ENCODE peak calls at places on chromosomes 2 and 18, in eight cellular contexts. K, S, R, L, P, C, Q and B are unnamed samples. For H3K9me3, the result is how much of the 10 kb centered on the place peaks cover.

GRCh38 chr18:50786851-50787250 is 33.0 kb downstream of the MRO start:
- DNase-seq in S (no peak), L (no peak), K (no peak), Q (no peak), P (no peak), R (no peak), C (no peak), B (no peak)

GRCh38 chr2:186031229-186031628 is 292.6 kb downstream of the FSIP2 start:
- DNase-seq in Q (no peak), P (no peak), R (no peak), K (no peak), S (no peak), C (no peak), L (no peak), B (no peak)

GRCh38 chr2:178531161-178531560 is 50.9 kb downstream of the PLEKHA3 start:
- DNase-seq in K (no peak), Q (no peak), P (no peak), S (no peak), R (no peak), C (no peak), L (no peak), B (no peak)

GRCh38 chr2:181430406-181431199 is 26.6 kb upstream of the ITGA4 start:
- DNase-seq in K (peak), L (no peak), P (no peak), C (peak), R (no peak), Q (no peak), S (no peak), B (no peak)

GRCh38 chr2:55871637-55872036 is 51.9 kb downstream of the EFEMP1 start:
- DNase-seq in R (no peak), L (no peak), C (no peak), K (no peak), S (no peak), Q (no peak), P (no peak), B (no peak)

GRCh38 chr2:196482119-196483065 is 157.1 kb upstream of the CCDC150 start:
- DNase-seq in R (no peak), P (no peak), S (no peak), Q (no peak), K (peak), L (no peak), C (peak), B (no peak)

GRCh38 chr2:100639588-100640195 is 76.9 kb downstream of the PDCL3 start:
- DNase-seq in Q (no peak), S (no peak), C (no peak), R (no peak), P (no peak), K (no peak), L (no peak), B (no peak)

GRCh38 chr2:119760237-119760807 is 600 bp downstream of the PTPN4 start:
- DNase-seq in Q (peak), L (peak), K (peak), R (no peak), S (peak), C (no peak), P (no peak), B (no peak)

GRCh38 chr2:26363323-26363722 is 16.7 kb upstream of the ADGRF3 start:
- DNase-seq in R (no peak), Q (no peak), L (no peak), P (no peak), S (no peak), K (peak), C (peak), B (no peak)

DNA sequence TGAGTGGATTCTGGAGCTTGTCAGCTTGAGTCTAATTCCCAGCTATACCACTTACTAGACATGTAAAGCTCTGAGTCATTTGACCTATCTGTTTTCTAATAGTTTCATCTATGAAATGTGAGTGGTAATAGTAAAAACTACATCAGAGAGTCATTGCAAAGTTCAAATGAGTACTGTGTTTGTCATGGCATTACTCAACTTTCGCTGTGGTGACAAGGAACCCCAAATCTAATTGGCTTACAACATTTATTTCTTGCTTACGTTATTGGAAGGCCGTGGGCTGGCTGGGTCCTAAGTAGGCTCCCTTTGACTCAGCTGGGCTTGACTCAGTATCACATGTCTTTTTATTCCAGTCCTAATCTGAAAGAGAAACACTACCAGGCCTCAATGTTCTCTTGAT is 431.6 kb upstream of the SPHKAP start:
- DNase-seq in R (no peak), K (peak), C (peak), L (no peak), Q (no peak), S (no peak), P (no peak), B (no peak)
- H3K9me3 ChIP-seq in R (under half), K (under half), C (under half), L (under half), Q (under half), S (under half), P (under half), B (under half)

GRCh38 chr2:95039978-95040377 is 14.5 kb downstream of the MAL start:
- DNase-seq in P (no peak), R (no peak), Q (no peak), S (no peak), L (no peak), K (no peak), C (no peak), B (no peak)
- H3K9me3 ChIP-seq in P (under half), R (under half), Q (under half), S (under half), L (under half), K (under half), C (under half), B (under half)

GRCh38 chr2:95291222-95291621 is 5.9 kb upstream of the KCNIP3 start:
- DNase-seq in Q (no peak), K (no peak), P (no peak), L (no peak), R (no peak), S (no peak), C (no peak), B (no peak)
- H3K9me3 ChIP-seq in Q (under half), K (under half), P (under half), L (under half), R (under half), S (under half), C (under half), B (under half)

GRCh38 chr2:108455571-108455970 is 6.6 kb downstream of the GCC2 start:
- DNase-seq in C (no peak), P (no peak), K (no peak), Q (no peak), L (no peak), S (no peak), R (no peak), B (no peak)

GRCh38 chr2:108459441-108459840 is 10.4 kb downstream of the GCC2 start:
- DNase-seq in K (no peak), C (no peak), L (no peak), P (no peak), S (no peak), Q (no peak), R (no peak), B (no peak)

GRCh38 chr2:108458082-108458481 is 9.1 kb downstream of the GCC2 start:
- DNase-seq in P (no peak), C (peak), Q (no peak), K (no peak), R (no peak), L (no peak), S (no peak), B (no peak)

DNA sequence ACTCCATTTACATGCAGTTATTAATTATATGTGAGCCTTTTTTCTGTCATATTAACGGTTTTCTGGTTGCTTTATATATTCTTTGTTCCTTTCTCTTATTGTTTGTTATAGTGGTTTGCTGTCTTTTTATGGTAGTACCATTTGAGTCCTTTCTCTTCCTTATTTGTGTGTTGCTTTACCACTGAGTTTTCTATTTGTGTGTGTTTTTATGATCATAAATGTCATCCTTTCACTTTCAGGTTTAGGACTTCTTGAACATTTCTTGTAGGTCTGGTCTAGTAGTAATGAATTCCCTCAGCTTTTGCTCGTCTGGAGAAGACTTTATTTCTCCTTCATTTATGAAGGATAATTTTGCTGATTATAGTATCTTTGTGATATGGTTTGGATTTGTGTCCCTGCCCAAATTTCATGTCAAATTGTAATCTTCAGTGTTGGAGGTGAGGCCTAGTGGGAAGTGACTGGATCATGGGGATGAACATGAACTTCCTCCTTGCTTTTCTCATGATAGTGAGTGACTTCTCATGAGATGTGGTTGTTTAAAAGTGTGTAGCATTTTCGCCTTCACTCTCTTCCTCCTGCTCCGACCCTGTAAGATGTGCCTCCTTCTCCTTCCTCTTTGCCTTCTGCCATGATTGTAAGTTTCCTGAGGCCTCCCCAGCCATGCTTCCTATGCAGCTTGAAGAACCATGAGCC is 11.5 kb downstream of the GCC2 start:
- DNase-seq in Q (no peak), K (no peak), R (no peak), P (no peak), S (no peak), L (no peak), C (no peak), B (no peak)
- H3K9me3 ChIP-seq in Q (under half), K (under half), R (under half), P (under half), S (under half), L (under half), C (under half), B (under half)

GRCh38 chr2:157217409-157217808 is 40.1 kb upstream of the GALNT5 start:
- DNase-seq in R (no peak), P (no peak), S (no peak), C (no peak), L (no peak), K (no peak), Q (no peak), B (no peak)

GRCh38 chr2:157221394-157221988 is 36.0 kb upstream of the GALNT5 start:
- DNase-seq in R (no peak), K (no peak), P (no peak), S (no peak), L (no peak), C (no peak), Q (no peak), B (no peak)

GRCh38 chr2:157218911-157219310 is 38.6 kb upstream of the GALNT5 start:
- DNase-seq in Q (no peak), S (no peak), L (no peak), R (no peak), C (no peak), K (no peak), P (no peak), B (no peak)

GRCh38 chr2:157223624-157224205 is 33.8 kb upstream of the GALNT5 start:
- DNase-seq in K (no peak), P (no peak), Q (no peak), C (no peak), R (no peak), L (no peak), S (no peak), B (no peak)

DNA sequence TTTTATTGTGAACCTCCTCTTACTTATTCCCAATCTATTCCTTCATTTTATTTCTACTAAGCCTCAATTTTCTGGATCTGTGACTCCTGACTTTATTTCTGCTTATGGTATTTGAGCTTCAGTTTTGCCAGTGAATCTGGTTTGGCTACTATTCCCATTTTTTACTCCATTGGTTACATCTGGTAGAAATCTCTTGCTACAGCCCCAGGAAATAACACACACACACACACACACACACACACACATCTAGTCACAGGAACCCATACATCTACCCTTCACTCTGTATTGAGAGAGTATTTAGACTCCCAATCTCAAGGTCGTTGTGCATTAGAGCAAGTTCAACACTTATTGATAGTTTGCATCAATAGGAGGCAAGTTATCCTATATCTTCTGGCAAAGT is 37.0 kb upstream of the GALNT5 start:
- DNase-seq in P (no peak), S (no peak), C (no peak), K (no peak), Q (no peak), R (no peak), L (no peak), B (no peak)
- H3K9me3 ChIP-seq in P (under half), S (under half), C (under half), K (under half), Q (under half), R (under half), L (under half), B (under half)

GRCh38 chr2:105836840-105837692 is 92.4 kb downstream of the NCK2 start:
- DNase-seq in P (no peak), S (no peak), C (no peak), L (no peak), K (no peak), Q (no peak), R (no peak), B (no peak)

GRCh38 chr2:105839793-105840192 is 95.1 kb downstream of the NCK2 start:
- DNase-seq in C (no peak), R (no peak), P (no peak), Q (no peak), S (no peak), L (no peak), K (no peak), B (no peak)

GRCh38 chr2:105836341-105836740 is 91.6 kb downstream of the NCK2 start:
- DNase-seq in K (no peak), P (no peak), R (no peak), S (no peak), C (no peak), L (no peak), Q (no peak), B (no peak)

DNA sequence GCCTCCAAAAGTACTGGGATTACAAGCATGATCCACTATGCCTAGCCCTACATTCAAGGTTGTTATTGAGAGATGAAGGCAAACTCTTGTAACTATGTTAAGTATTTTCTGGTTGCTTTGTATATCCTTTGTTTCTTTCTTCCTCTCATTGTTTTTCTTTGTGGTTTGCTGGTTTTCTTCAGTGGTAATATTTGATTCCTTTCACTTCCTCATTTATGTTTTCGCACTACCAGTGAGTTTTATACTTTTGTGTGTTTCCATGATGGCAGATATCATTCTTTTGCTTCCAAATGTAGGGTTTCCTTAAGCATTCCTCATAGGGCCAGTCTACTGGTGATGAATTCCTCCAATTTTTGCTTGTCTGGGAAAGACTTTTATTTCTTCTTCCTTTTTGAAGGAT is 90.2 kb downstream of the NCK2 start:
- DNase-seq in K (no peak), L (no peak), S (no peak), Q (no peak), P (no peak), C (no peak), R (no peak), B (no peak)
- H3K9me3 ChIP-seq in K (under half), L (under half), S (under half), Q (under half), P (under half), C (under half), R (under half), B (under half)

DNA sequence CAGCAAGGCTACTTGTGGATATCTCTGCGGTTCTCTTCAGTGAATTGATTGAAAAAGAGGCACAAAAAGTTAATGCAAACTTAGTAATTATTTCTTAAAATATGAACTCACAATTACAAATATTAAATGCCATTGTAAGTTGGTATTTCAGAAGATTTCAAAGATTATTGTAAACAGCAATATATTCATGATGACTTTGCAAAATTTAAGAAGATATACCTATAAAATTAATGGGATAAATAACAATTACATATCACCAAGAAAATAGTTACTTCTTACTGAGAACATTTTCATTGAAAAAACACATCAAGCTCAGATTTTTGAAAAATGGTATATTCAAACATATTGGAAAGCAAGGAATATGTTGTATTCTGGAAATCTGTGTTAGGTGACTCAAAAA is 482.0 kb upstream of the LRRTM1 start:
- DNase-seq in P (no peak), R (no peak), L (no peak), C (no peak), K (no peak), S (no peak), Q (no peak), B (no peak)
- H3K9me3 ChIP-seq in P (under half), R (under half), L (under half), C (under half), K (under half), S (under half), Q (under half), B (under half)